ENCODE peak calls at places on chromosomes 7 and 10, in four cellular contexts. J is AG04450, L is neuronal stem cell, U is adrenal gland. H is an unnamed sample.
A peak's percentile ranks its signal among the peaks of the same experiment; 100 is the strongest.

GRCh38 chr7:98984126-98984525 is 105.8 kb downstream of the TRRAP start:
- DNase-seq in J (no peak), L (no peak), U (peak; percentile 27), H (no peak)

GRCh38 chr10:77601488-77601887 is 36.1 kb downstream of the KCNMA1 start:
- DNase-seq in J (no peak), L (no peak), U (peak; percentile 73), H (no peak)

GRCh38 chr10:123624086-123624485 is 42.1 kb upstream of the GPR26 start:
- DNase-seq in J (no peak), L (no peak), U (peak; percentile 6), H (no peak)

GRCh38 chr10:103657061-103657591 is 163.6 kb downstream of the NEURL1 start:
- DNase-seq in J (no peak), L (no peak), U (no peak), H (no peak)

GRCh38 chr7:99011706-99012404 is 132.1 kb downstream of the SMURF1 start:
- DNase-seq in J (no peak), L (no peak), U (peak; percentile 46), H (no peak)

GRCh38 chr7:132865366-132865765 is 216.5 kb downstream of the CHCHD3 start:
- DNase-seq in J (no peak), L (no peak), U (no peak), H (no peak)

GRCh38 chr10:29858352-29859267 is 200.8 kb downstream of the JCAD start:
- DNase-seq in J (peak; percentile 36), L (peak; percentile 46), U (peak; percentile 84), H (no peak)

GRCh38 chr7:11751807-11752389 is 80.1 kb downstream of the THSD7A start:
- DNase-seq in J (no peak), L (no peak), U (no peak), H (no peak)

GRCh38 chr7:151379534-151380198 is 30.2 kb downstream of the WDR86 start:
- DNase-seq in J (no peak), L (no peak), U (no peak), H (no peak)

GRCh38 chr7:6273380-6273837 is 985 bp upstream of the CYTH3 start:
- DNase-seq in J (no peak), L (no peak), U (peak; percentile 87), H (no peak)

GRCh38 chr10:48671914-48672595 is 12.6 kb upstream of the WDFY4 start:
- DNase-seq in J (no peak), L (no peak), U (no peak), H (no peak)

GRCh38 chr10:34522542-34522941 is 292.6 kb downstream of the PARD3 start:
- DNase-seq in J (no peak), L (no peak), U (no peak), H (no peak)

GRCh38 chr7:103993551-103993950 is 4.1 kb upstream of the RELN start:
- DNase-seq in J (no peak), L (no peak), U (no peak), H (no peak)
- H3K4me3 ChIP-seq in J (no peak overlapping the region), L (no peak overlapping the region), U (no peak overlapping the region), H (no peak overlapping the region)

GRCh38 chr10:71528371-71529202 is 131.9 kb downstream of the CDH23 start:
- DNase-seq in J (no peak), L (peak; percentile 84), U (no peak), H (no peak)

GRCh38 chr10:71526662-71527061 is 129.9 kb downstream of the CDH23 start:
- DNase-seq in J (no peak), L (no peak), U (no peak), H (no peak)

GRCh38 chr10:71530781-71531180 is 134.1 kb downstream of the CDH23 start:
- DNase-seq in J (no peak), L (no peak), U (no peak), H (no peak)

GRCh38 chr10:71527135-71527534 is 130.4 kb downstream of the CDH23 start:
- DNase-seq in J (no peak), L (no peak), U (peak; percentile 86), H (no peak)

DNA sequence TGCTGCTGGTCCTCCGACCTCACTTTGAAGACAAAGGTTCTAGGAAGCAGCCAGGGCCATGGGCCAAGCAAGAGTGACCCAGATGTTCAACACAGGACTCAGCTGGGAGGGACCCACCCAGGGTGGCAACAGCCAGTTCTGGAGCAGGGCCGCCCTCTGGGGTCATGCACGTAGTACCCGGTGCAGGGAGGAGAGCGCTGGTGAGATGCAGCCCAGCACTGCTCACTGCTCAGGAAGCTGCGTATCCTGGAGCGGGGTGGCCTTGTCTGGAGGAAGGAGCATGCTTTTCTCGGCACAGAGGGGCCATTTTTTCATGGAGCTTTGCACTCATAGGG is 132.4 kb downstream of the CDH23 start:
- DNase-seq in J (no peak), L (no peak), U (no peak), H (no peak)
- H3K4me3 ChIP-seq in J (no peak overlapping the region), L (no peak overlapping the region), U (no peak overlapping the region), H (no peak overlapping the region)

GRCh38 chr7:4714767-4715384 is 32.8 kb downstream of the FOXK1 start:
- DNase-seq in J (no peak), L (no peak), U (no peak), H (no peak)
- H3K4me3 ChIP-seq in J (peak overlapping the region; percentile 39), L (no peak overlapping the region), U (no peak overlapping the region), H (no peak overlapping the region)

GRCh38 chr10:66366163-66366562 is 559.7 kb upstream of the LRRTM3 start:
- DNase-seq in J (no peak), L (no peak), U (no peak), H (no peak)
- H3K4me3 ChIP-seq in J (no peak overlapping the region), L (no peak overlapping the region), U (no peak overlapping the region), H (no peak overlapping the region)

DNA sequence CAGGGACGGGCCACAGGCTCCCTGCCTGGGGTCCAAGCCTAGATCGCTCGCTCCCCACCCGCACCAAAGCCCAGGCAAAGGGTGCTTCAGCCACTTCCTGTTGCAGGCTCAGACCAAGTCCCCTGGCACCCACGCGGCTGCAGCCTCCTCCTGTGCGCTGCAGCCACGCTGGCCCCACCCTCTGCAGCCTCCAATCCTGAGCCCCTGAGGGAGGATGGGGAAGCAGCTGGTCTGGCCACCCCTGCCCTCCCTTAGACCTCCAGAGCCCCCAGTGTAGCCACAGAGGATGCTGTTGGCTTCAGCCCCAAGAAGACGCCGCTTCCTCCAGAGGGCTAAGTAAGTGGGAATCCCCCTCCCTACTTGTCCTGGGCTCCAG is 9.3 kb downstream of the LIMK1 start:
- DNase-seq in J (no peak), L (no peak), U (peak; percentile 72), H (no peak)
- H3K4me3 ChIP-seq in J (no peak overlapping the region), L (no peak overlapping the region), U (peak overlapping the region; percentile 52), H (no peak overlapping the region)

GRCh38 chr10:56622335-56622973 is 261.4 kb upstream of the ZWINT start:
- DNase-seq in J (no peak), L (no peak), U (no peak), H (no peak)
- H3K4me3 ChIP-seq in J (no peak overlapping the region), L (no peak overlapping the region), U (peak overlapping the region; percentile 51), H (no peak overlapping the region)

GRCh38 chr10:72035488-72035887 is 52.9 kb downstream of the SPOCK2 start:
- DNase-seq in J (no peak), L (no peak), U (no peak), H (no peak)
- H3K4me3 ChIP-seq in J (no peak overlapping the region), L (no peak overlapping the region), U (no peak overlapping the region), H (no peak overlapping the region)

GRCh38 chr10:99522511-99523250 is 10.1 kb upstream of the NKX2-3 start:
- DNase-seq in J (no peak), L (no peak), U (no peak), H (no peak)

GRCh38 chr10:99525897-99526296 is 6.8 kb upstream of the NKX2-3 start:
- DNase-seq in J (no peak), L (no peak), U (no peak), H (no peak)

GRCh38 chr10:99524736-99525380 is 7.9 kb upstream of the NKX2-3 start:
- DNase-seq in J (no peak), L (no peak), U (no peak), H (no peak)

GRCh38 chr10:99523251-99523773 is 9.4 kb upstream of the NKX2-3 start:
- DNase-seq in J (no peak), L (no peak), U (no peak), H (no peak)

DNA sequence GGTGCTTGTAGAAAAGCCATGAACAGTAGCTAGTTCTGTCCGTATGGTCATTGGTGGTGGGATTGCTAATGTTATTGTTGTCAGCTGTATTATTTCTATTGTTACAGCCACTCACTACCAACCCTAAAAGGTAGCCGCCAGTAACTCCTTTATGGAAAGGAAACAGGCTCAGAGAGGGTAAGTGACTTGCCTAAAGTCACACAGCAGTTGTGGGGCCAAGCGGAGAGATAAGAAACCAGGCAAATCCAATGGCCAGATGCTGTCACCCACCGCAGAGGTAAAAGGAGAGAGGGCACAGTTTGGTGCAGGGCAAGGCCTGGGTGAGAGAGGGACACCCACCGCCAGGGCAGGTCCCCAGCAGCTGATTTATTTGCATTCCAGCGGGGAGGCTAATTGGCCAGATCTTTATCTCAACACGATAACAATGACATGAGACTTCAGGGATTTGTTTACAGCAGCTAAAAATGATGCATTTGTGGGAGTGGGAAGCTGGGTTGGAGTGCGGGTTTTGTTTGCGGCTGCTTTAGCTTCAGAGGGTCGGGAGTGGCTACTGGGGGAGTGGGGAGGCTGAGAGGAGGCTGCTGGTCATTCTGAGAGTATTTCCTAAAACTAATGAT is 8.6 kb upstream of the NKX2-3 start:
- DNase-seq in J (no peak), L (no peak), U (no peak), H (no peak)
- H3K4me3 ChIP-seq in J (no peak overlapping the region), L (no peak overlapping the region), U (no peak overlapping the region), H (no peak overlapping the region)

GRCh38 chr7:36305648-36306047 is 84.0 kb upstream of the ANLN start:
- DNase-seq in J (no peak), L (no peak), U (peak; percentile 24), H (no peak)

GRCh38 chr7:36305226-36305625 is 84.4 kb upstream of the ANLN start:
- DNase-seq in J (no peak), L (no peak), U (peak; percentile 45), H (no peak)

GRCh38 chr7:36303202-36304098 is 86.2 kb upstream of the ANLN start:
- DNase-seq in J (peak; percentile 66), L (no peak), U (peak; percentile 97), H (peak; percentile 91)

GRCh38 chr7:36301914-36302771 is 87.5 kb upstream of the ANLN start:
- DNase-seq in J (no peak), L (no peak), U (peak; percentile 41), H (no peak)

GRCh38 chr7:36304099-36304425 is 85.6 kb upstream of the ANLN start:
- DNase-seq in J (no peak), L (no peak), U (no peak), H (no peak)
- H3K4me3 ChIP-seq in J (no peak overlapping the region), L (no peak overlapping the region), U (no peak overlapping the region), H (no peak overlapping the region)

H was measured in skeletal muscle cell.